ENCODE peak calls at places on chromosomes 2 and 18, in nine cellular contexts. One of them, this sample, is unnamed.
A peak's percentile ranks its signal among the peaks of the same experiment; 100 is the strongest.

GRCh38 chr2:37671013-37671815 is at the start of gene CDC42EP3:
- DNase-seq in Peyer's patch: peak; percentile 79
- DNase-seq in IMR-90: no peak
- DNase-seq in transverse colon: peak; percentile 81
- DNase-seq in fibroblast of lung: peak; percentile 43
- DNase-seq in PC-9: no peak
- DNase-seq in ascending aorta: peak; percentile 81
- DNase-seq in H1: peak; percentile 76
- DNase-seq in spleen: peak; percentile 94
- DNase-seq in this sample: peak; percentile 81

GRCh38 chr2:113724010-113724409 is 32.4 kb downstream of the SLC35F5 start:
- DNase-seq in Peyer's patch: no peak
- DNase-seq in IMR-90: no peak
- DNase-seq in transverse colon: no peak
- DNase-seq in fibroblast of lung: no peak
- DNase-seq in PC-9: no peak
- DNase-seq in ascending aorta: no peak
- DNase-seq in H1: no peak
- DNase-seq in spleen: no peak
- DNase-seq in this sample: no peak

GRCh38 chr18:61898576-61899205 is 5.9 kb upstream of the RNF152 start:
- DNase-seq in Peyer's patch: no peak
- DNase-seq in IMR-90: no peak
- DNase-seq in transverse colon: peak; percentile 74
- DNase-seq in fibroblast of lung: no peak
- DNase-seq in PC-9: no peak
- DNase-seq in ascending aorta: no peak
- DNase-seq in H1: no peak
- DNase-seq in spleen: no peak
- DNase-seq in this sample: no peak

GRCh38 chr18:37254256-37254880 is 311.2 kb downstream of the CELF4 start:
- DNase-seq in Peyer's patch: no peak
- DNase-seq in IMR-90: no peak
- DNase-seq in transverse colon: no peak
- DNase-seq in fibroblast of lung: no peak
- DNase-seq in PC-9: no peak
- DNase-seq in ascending aorta: no peak
- DNase-seq in H1: peak; percentile 66
- DNase-seq in spleen: peak; percentile 68
- DNase-seq in this sample: no peak

GRCh38 chr2:164014068-164014577 is 278.3 kb upstream of the FIGN start:
- DNase-seq in Peyer's patch: no peak
- DNase-seq in IMR-90: no peak
- DNase-seq in transverse colon: no peak
- DNase-seq in fibroblast of lung: peak; percentile 79
- DNase-seq in PC-9: no peak
- DNase-seq in ascending aorta: no peak
- DNase-seq in H1: no peak
- DNase-seq in spleen: no peak
- DNase-seq in this sample: no peak

GRCh38 chr2:119958642-119959268 is 54.1 kb upstream of the EPB41L5 start:
- DNase-seq in Peyer's patch: no peak
- DNase-seq in IMR-90: peak; percentile 71
- DNase-seq in transverse colon: no peak
- DNase-seq in fibroblast of lung: peak; percentile 72
- DNase-seq in PC-9: no peak
- DNase-seq in ascending aorta: no peak
- DNase-seq in H1: no peak
- DNase-seq in spleen: no peak
- DNase-seq in this sample: no peak

GRCh38 chr18:13035249-13035914 is 44.2 kb downstream of the CEP192 start:
- DNase-seq in Peyer's patch: no peak
- DNase-seq in IMR-90: peak; percentile 44
- DNase-seq in transverse colon: no peak
- DNase-seq in fibroblast of lung: peak; percentile 67
- DNase-seq in PC-9: no peak
- DNase-seq in ascending aorta: no peak
- DNase-seq in H1: no peak
- DNase-seq in spleen: no peak
- DNase-seq in this sample: no peak

GRCh38 chr18:54148151-54148550 is 76.3 kb downstream of the MBD2 start:
- DNase-seq in Peyer's patch: no peak
- DNase-seq in IMR-90: no peak
- DNase-seq in transverse colon: no peak
- DNase-seq in fibroblast of lung: no peak
- DNase-seq in PC-9: no peak
- DNase-seq in ascending aorta: no peak
- DNase-seq in H1: no peak
- DNase-seq in spleen: no peak
- DNase-seq in this sample: no peak

GRCh38 chr2:134919360-134920210 is 963 bp downstream of the CCNT2 start:
- DNase-seq in Peyer's patch: peak; percentile 38
- DNase-seq in IMR-90: peak; percentile 12
- DNase-seq in transverse colon: peak; percentile 60
- DNase-seq in fibroblast of lung: peak; percentile 23
- DNase-seq in PC-9: no peak
- DNase-seq in ascending aorta: no peak
- DNase-seq in H1: no peak
- DNase-seq in spleen: no peak
- DNase-seq in this sample: peak; percentile 37

GRCh38 chr2:43071629-43072550 is 154.5 kb downstream of the ZFP36L2 start:
- DNase-seq in Peyer's patch: no peak
- DNase-seq in IMR-90: peak; percentile 49
- DNase-seq in transverse colon: no peak
- DNase-seq in fibroblast of lung: peak; percentile 20
- DNase-seq in PC-9: peak; percentile 94
- DNase-seq in ascending aorta: no peak
- DNase-seq in H1: no peak
- DNase-seq in spleen: peak; percentile 61
- DNase-seq in this sample: no peak

GRCh38 chr2:23037596-23037995 is 347.4 kb upstream of the KLHL29 start:
- DNase-seq in Peyer's patch: no peak
- DNase-seq in IMR-90: no peak
- DNase-seq in transverse colon: no peak
- DNase-seq in fibroblast of lung: no peak
- DNase-seq in PC-9: peak; percentile 10
- DNase-seq in ascending aorta: no peak
- DNase-seq in H1: no peak
- DNase-seq in spleen: no peak
- DNase-seq in this sample: no peak

GRCh38 chr2:108124733-108125132 is 115.0 kb upstream of the SULT1C3 start:
- DNase-seq in Peyer's patch: no peak
- DNase-seq in IMR-90: no peak
- DNase-seq in transverse colon: no peak
- DNase-seq in fibroblast of lung: no peak
- DNase-seq in PC-9: no peak
- DNase-seq in ascending aorta: no peak
- DNase-seq in H1: no peak
- DNase-seq in spleen: no peak
- DNase-seq in this sample: no peak

GRCh38 chr2:77521482-77521881 is 694 bp downstream of the LRRTM4 start:
- DNase-seq in Peyer's patch: no peak
- DNase-seq in IMR-90: no peak
- DNase-seq in transverse colon: no peak
- DNase-seq in fibroblast of lung: no peak
- DNase-seq in PC-9: no peak
- DNase-seq in ascending aorta: no peak
- DNase-seq in H1: no peak
- DNase-seq in spleen: no peak
- DNase-seq in this sample: no peak

GRCh38 chr2:181656450-181657261 is at the start of gene CERKL:
- DNase-seq in Peyer's patch: no peak
- DNase-seq in IMR-90: peak; percentile 2
- DNase-seq in transverse colon: peak; percentile 38
- DNase-seq in fibroblast of lung: peak; percentile 34
- DNase-seq in PC-9: peak; percentile 48
- DNase-seq in ascending aorta: no peak
- DNase-seq in H1: peak; percentile 83
- DNase-seq in spleen: peak; percentile 83
- DNase-seq in this sample: no peak

GRCh38 chr2:34529965-34530364 is 930.9 kb upstream of the FAM98A start:
- DNase-seq in Peyer's patch: no peak
- DNase-seq in IMR-90: no peak
- DNase-seq in transverse colon: no peak
- DNase-seq in fibroblast of lung: no peak
- DNase-seq in PC-9: no peak
- DNase-seq in ascending aorta: no peak
- DNase-seq in H1: no peak
- DNase-seq in spleen: no peak
- DNase-seq in this sample: no peak

GRCh38 chr18:23237524-23238151 is 102.4 kb downstream of the CABLES1 start:
- DNase-seq in Peyer's patch: peak; percentile 35
- DNase-seq in IMR-90: peak; percentile 41
- DNase-seq in transverse colon: peak; percentile 61
- DNase-seq in fibroblast of lung: peak; percentile 73
- DNase-seq in PC-9: no peak
- DNase-seq in ascending aorta: peak; percentile 84
- DNase-seq in H1: no peak
- DNase-seq in spleen: peak; percentile 86
- DNase-seq in this sample: peak; percentile 57

GRCh38 chr18:47677952-47678351 is 252.5 kb downstream of the SMAD2 start:
- DNase-seq in Peyer's patch: no peak
- DNase-seq in IMR-90: no peak
- DNase-seq in transverse colon: no peak
- DNase-seq in fibroblast of lung: no peak
- DNase-seq in PC-9: no peak
- DNase-seq in ascending aorta: no peak
- DNase-seq in H1: no peak
- DNase-seq in spleen: no peak
- DNase-seq in this sample: no peak

DNA sequence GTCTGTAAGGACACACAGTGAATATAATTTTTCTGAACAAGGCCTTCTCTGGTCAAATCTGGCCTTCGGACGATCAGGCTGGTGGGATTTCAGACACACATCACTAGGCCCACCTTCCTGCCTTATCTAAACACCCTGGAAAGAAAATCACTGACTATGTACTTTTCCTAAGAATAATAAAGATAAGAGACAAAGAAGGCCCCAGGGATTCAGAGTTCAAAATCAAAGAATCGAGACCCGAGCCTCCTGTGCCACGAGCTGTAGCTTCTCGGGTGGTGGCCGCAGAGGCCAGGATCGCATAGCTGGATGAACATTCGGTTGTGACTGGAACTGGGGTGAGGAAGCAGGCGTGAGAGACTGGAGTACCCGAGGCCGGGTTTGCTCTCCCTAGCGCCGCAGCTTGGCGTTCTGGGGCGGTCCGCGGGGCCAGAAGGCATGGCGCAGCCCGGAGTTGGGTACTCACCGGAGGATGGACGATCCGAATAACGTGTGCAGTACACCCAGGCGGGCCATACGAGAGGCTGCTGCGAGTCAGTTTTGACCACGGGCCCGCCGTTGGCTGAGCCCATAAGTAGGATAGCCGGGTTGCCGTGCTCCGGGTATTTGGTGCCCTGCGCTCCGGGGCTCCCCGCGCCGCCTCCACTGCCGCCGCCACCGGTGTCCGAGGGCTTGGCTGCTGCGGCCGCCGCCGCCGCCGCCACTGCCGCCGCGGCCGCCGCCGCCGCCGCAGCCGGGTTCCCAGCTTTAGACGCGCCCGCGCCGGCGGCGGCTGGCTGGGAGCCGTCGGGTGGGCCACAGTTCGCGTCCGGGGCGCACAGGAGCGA is 1.4 kb downstream of the EN1 start:
- DNase-seq in Peyer's patch: no peak
- DNase-seq in IMR-90: no peak
- DNase-seq in transverse colon: no peak
- DNase-seq in fibroblast of lung: no peak
- DNase-seq in PC-9: no peak
- DNase-seq in ascending aorta: peak; percentile 57
- DNase-seq in H1: peak; percentile 68
- DNase-seq in spleen: peak; percentile 55
- DNase-seq in this sample: no peak
- H3K27me3 ChIP-seq in Peyer's patch: peaks cover 81% of the 10 kb centered on the region
- H3K27me3 ChIP-seq in IMR-90: peaks cover 89% of the 10 kb centered on the region
- H3K27me3 ChIP-seq in transverse colon: peaks cover 100% of the 10 kb centered on the region
- H3K27me3 ChIP-seq in fibroblast of lung: peaks cover 81% of the 10 kb centered on the region
- H3K27me3 ChIP-seq in PC-9: peaks cover 76% of the 10 kb centered on the region
- H3K27me3 ChIP-seq in ascending aorta: peaks cover 42% of the 10 kb centered on the region
- H3K27me3 ChIP-seq in H1: peaks cover 99% of the 10 kb centered on the region
- H3K27me3 ChIP-seq in spleen: peaks cover 30% of the 10 kb centered on the region
- H3K27me3 ChIP-seq in this sample: peaks cover 48% of the 10 kb centered on the region

GRCh38 chr2:13578547-13578946 is 861.8 kb downstream of the TRIB2 start:
- DNase-seq in Peyer's patch: no peak
- DNase-seq in IMR-90: no peak
- DNase-seq in transverse colon: no peak
- DNase-seq in fibroblast of lung: peak; percentile 58
- DNase-seq in PC-9: no peak
- DNase-seq in ascending aorta: no peak
- DNase-seq in H1: no peak
- DNase-seq in spleen: no peak
- DNase-seq in this sample: no peak
- H3K9me3 ChIP-seq in Peyer's patch: no peaks in the 10 kb centered on the region
- H3K9me3 ChIP-seq in IMR-90: peaks cover 8% of the 10 kb centered on the region
- H3K9me3 ChIP-seq in transverse colon: no peaks in the 10 kb centered on the region
- H3K9me3 ChIP-seq in fibroblast of lung: no peaks in the 10 kb centered on the region
- H3K9me3 ChIP-seq in PC-9: no peaks in the 10 kb centered on the region
- H3K9me3 ChIP-seq in ascending aorta: no peaks in the 10 kb centered on the region
- H3K9me3 ChIP-seq in H1: no peaks in the 10 kb centered on the region
- H3K9me3 ChIP-seq in spleen: no peaks in the 10 kb centered on the region
- H3K9me3 ChIP-seq in this sample: no peaks in the 10 kb centered on the region

GRCh38 chr18:57443247-57443646 is 8.1 kb downstream of the ONECUT2 start:
- DNase-seq in Peyer's patch: no peak
- DNase-seq in IMR-90: no peak
- DNase-seq in transverse colon: no peak
- DNase-seq in fibroblast of lung: no peak
- DNase-seq in PC-9: no peak
- DNase-seq in ascending aorta: no peak
- DNase-seq in H1: no peak
- DNase-seq in spleen: no peak
- DNase-seq in this sample: no peak
- H3K27me3 ChIP-seq in Peyer's patch: peaks cover 37% of the 10 kb centered on the region
- H3K27me3 ChIP-seq in IMR-90: peaks cover 56% of the 10 kb centered on the region
- H3K27me3 ChIP-seq in transverse colon: peaks cover 89% of the 10 kb centered on the region
- H3K27me3 ChIP-seq in fibroblast of lung: peaks cover 40% of the 10 kb centered on the region
- H3K27me3 ChIP-seq in PC-9: no peaks in the 10 kb centered on the region
- H3K27me3 ChIP-seq in ascending aorta: peaks cover 18% of the 10 kb centered on the region
- H3K27me3 ChIP-seq in H1: peaks cover 73% of the 10 kb centered on the region
- H3K27me3 ChIP-seq in spleen: peaks cover 18% of the 10 kb centered on the region
- H3K27me3 ChIP-seq in this sample: peaks cover 20% of the 10 kb centered on the region

GRCh38 chr2:64923385-64923710 is 65.9 kb upstream of the SLC1A4 start:
- DNase-seq in Peyer's patch: no peak
- DNase-seq in IMR-90: no peak
- DNase-seq in transverse colon: no peak
- DNase-seq in fibroblast of lung: no peak
- DNase-seq in PC-9: no peak
- DNase-seq in ascending aorta: no peak
- DNase-seq in H1: no peak
- DNase-seq in spleen: no peak
- DNase-seq in this sample: no peak
- H3K9me3 ChIP-seq in Peyer's patch: no peaks in the 10 kb centered on the region
- H3K9me3 ChIP-seq in IMR-90: peaks cover 5% of the 10 kb centered on the region
- H3K9me3 ChIP-seq in transverse colon: peaks cover 4% of the 10 kb centered on the region
- H3K9me3 ChIP-seq in fibroblast of lung: no peaks in the 10 kb centered on the region
- H3K9me3 ChIP-seq in PC-9: peaks cover 4% of the 10 kb centered on the region
- H3K9me3 ChIP-seq in ascending aorta: no peaks in the 10 kb centered on the region
- H3K9me3 ChIP-seq in H1: peaks cover 14% of the 10 kb centered on the region
- H3K9me3 ChIP-seq in spleen: no peaks in the 10 kb centered on the region
- H3K9me3 ChIP-seq in this sample: no peaks in the 10 kb centered on the region